ENCODE peak calls at places on chromosomes 2 and 18, in ten cellular contexts. G, H, V, Y, I, Z, B, J, R and D are unnamed samples.

GRCh38 chr2:145919507-145919906 is 1399.6 kb upstream of the ZEB2 start:
- DNase-seq in G (no peak), H (no peak), V (no peak), Y (no peak), I (no peak), Z (no peak), B (no peak), J (peak; percentile 37), R (no peak), D (no peak)

GRCh38 chr2:180905002-180905401 is 75.4 kb upstream of the UBE2E3 start:
- DNase-seq in G (no peak), H (no peak), V (no peak), Y (no peak), I (no peak), Z (no peak), B (no peak), J (no peak), R (no peak), D (no peak)

GRCh38 chr2:46086578-46087070 is 210.6 kb upstream of the EPAS1 start:
- DNase-seq in G (no peak), H (no peak), V (no peak), Y (no peak), I (no peak), Z (no peak), B (no peak), J (no peak), R (no peak), D (no peak)

GRCh38 chr2:187995556-187995955 is 296.1 kb upstream of the GULP1 start:
- DNase-seq in G (no peak), H (no peak), V (no peak), Y (no peak), I (no peak), Z (no peak), B (no peak), J (no peak), R (no peak), D (no peak)

GRCh38 chr2:168526641-168527040 is 70.6 kb downstream of the CERS6 start:
- DNase-seq in G (no peak), H (no peak), V (no peak), Y (no peak), I (no peak), Z (no peak), B (no peak), J (peak; percentile 12), R (peak; percentile 47), D (peak; percentile 41)

GRCh38 chr2:234422895-234423505 is 73.9 kb downstream of the ARL4C start:
- DNase-seq in G (peak; percentile 80), H (no peak), V (no peak), Y (peak; percentile 71), I (peak; percentile 58), Z (no peak), B (no peak), J (no peak), R (no peak), D (no peak)

GRCh38 chr2:6202756-6203155 is 510.6 kb downstream of the SOX11 start:
- DNase-seq in G (no peak), H (no peak), V (no peak), Y (no peak), I (no peak), Z (no peak), B (no peak), J (no peak), R (no peak), D (no peak)

GRCh38 chr18:12291690-12292089 is 16.4 kb upstream of the TUBB6 start:
- DNase-seq in G (no peak), H (no peak), V (no peak), Y (no peak), I (no peak), Z (no peak), B (no peak), J (no peak), R (no peak), D (no peak)

GRCh38 chr2:220033546-220033945 is 406.1 kb downstream of the SLC4A3 start:
- DNase-seq in G (no peak), H (peak; percentile 8), V (no peak), Y (no peak), I (no peak), Z (no peak), B (no peak), J (no peak), R (no peak), D (peak; percentile 65)

GRCh38 chr2:53786371-53787254 is at the start of the genes ASB3 and ERLEC1:
- DNase-seq in G (peak; percentile 95), H (peak; percentile 37), V (peak; percentile 85), Y (peak; percentile 90), I (peak; percentile 85), Z (peak; percentile 34), B (peak; percentile 46), J (peak; percentile 74), R (peak; percentile 83), D (peak; percentile 91)

GRCh38 chr2:48365476-48365875 is 164.5 kb upstream of the STON1 start:
- DNase-seq in G (no peak), H (no peak), V (no peak), Y (no peak), I (no peak), Z (no peak), B (no peak), J (no peak), R (no peak), D (no peak)

GRCh38 chr2:10226032-10226724 is 76.5 kb upstream of the HPCAL1 start:
- DNase-seq in G (peak; percentile 52), H (no peak), V (no peak), Y (no peak), I (no peak), Z (no peak), B (no peak), J (no peak), R (no peak), D (no peak)

GRCh38 chr2:37644191-37644590 is 27.3 kb downstream of the CDC42EP3 start:
- DNase-seq in G (no peak), H (no peak), V (no peak), Y (no peak), I (no peak), Z (no peak), B (no peak), J (no peak), R (no peak), D (no peak)

GRCh38 chr2:173962583-173963110 is 2.5 kb downstream of the SP3 start:
- DNase-seq in G (no peak), H (no peak), V (no peak), Y (no peak), I (no peak), Z (no peak), B (no peak), J (no peak), R (no peak), D (no peak)

GRCh38 chr18:74819433-74820059 is 221.9 kb downstream of the ZNF407 start:
- DNase-seq in G (no peak), H (no peak), V (peak; percentile 58), Y (no peak), I (no peak), Z (no peak), B (no peak), J (no peak), R (no peak), D (no peak)

GRCh38 chr2:207764096-207764630 is 5.5 kb downstream of the FZD5 start:
- DNase-seq in G (no peak), H (no peak), V (no peak), Y (no peak), I (no peak), Z (no peak), B (no peak), J (no peak), R (no peak), D (no peak)
- H3K4me3 ChIP-seq in G (no peak overlapping the region), H (no peak overlapping the region), V (no peak overlapping the region), Y (no peak overlapping the region), I (no peak overlapping the region), Z (no peak overlapping the region), B (no peak overlapping the region), J (no peak overlapping the region), R (no peak overlapping the region), D (no peak overlapping the region)

GRCh38 chr18:8847066-8847755 is 141.9 kb downstream of the MTCL1 start:
- DNase-seq in G (no peak), H (no peak), V (no peak), Y (no peak), I (no peak), Z (no peak), B (no peak), J (peak; percentile 72), R (no peak), D (no peak)

GRCh38 chr18:8842506-8842905 is 137.2 kb downstream of the MTCL1 start:
- DNase-seq in G (no peak), H (no peak), V (no peak), Y (no peak), I (no peak), Z (no peak), B (no peak), J (no peak), R (peak; percentile 50), D (no peak)

GRCh38 chr18:8841781-8842485 is 136.6 kb downstream of the MTCL1 start:
- DNase-seq in G (no peak), H (peak; percentile 3), V (no peak), Y (no peak), I (no peak), Z (no peak), B (no peak), J (no peak), R (peak; percentile 76), D (no peak)

GRCh38 chr18:8843005-8843404 is 137.6 kb downstream of the MTCL1 start:
- DNase-seq in G (no peak), H (no peak), V (no peak), Y (no peak), I (no peak), Z (no peak), B (no peak), J (no peak), R (no peak), D (no peak)

GRCh38 chr18:8844721-8845148 is 139.4 kb downstream of the MTCL1 start:
- DNase-seq in G (no peak), H (no peak), V (no peak), Y (no peak), I (no peak), Z (no peak), B (no peak), J (no peak), R (peak; percentile 68), D (peak; percentile 19)
- H3K4me3 ChIP-seq in G (no peak overlapping the region), H (no peak overlapping the region), V (no peak overlapping the region), Y (no peak overlapping the region), I (no peak overlapping the region), Z (no peak overlapping the region), B (no peak overlapping the region), J (no peak overlapping the region), R (no peak overlapping the region), D (no peak overlapping the region)

DNA sequence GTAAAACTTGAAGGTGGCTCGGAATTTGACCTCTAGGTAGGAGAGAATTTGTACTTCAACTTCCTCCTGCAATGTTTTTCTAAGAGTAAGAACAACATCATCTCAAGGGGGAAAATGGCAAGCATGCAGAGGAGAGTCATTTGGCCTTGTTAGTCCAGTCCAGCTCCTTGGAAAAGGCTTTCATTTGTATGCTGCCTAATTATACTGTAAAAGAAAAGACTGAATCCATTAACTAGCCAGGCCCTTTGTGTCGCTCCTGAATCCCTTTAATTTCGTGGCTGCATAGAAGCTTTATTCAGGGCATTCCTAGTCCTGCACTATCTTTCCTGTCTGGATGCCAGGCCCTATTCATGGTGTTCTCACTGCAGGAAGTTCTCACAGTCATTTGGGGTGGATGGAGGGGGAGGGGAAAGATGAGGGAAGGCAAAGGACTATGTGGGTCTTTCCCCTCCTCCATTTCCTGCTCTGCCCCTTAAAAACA is 36.0 kb downstream of the PHLPP1 start:
- DNase-seq in G (no peak), H (no peak), V (peak; percentile 74), Y (no peak), I (no peak), Z (no peak), B (no peak), J (peak; percentile 49), R (no peak), D (peak; percentile 27)
- H3K4me3 ChIP-seq in G (no peak overlapping the region), H (no peak overlapping the region), V (peak overlapping the region; percentile 34), Y (no peak overlapping the region), I (no peak overlapping the region), Z (no peak overlapping the region), B (no peak overlapping the region), J (no peak overlapping the region), R (no peak overlapping the region), D (no peak overlapping the region)

GRCh38 chr2:144462266-144462665 is 57.7 kb downstream of the ZEB2 start:
- DNase-seq in G (no peak), H (no peak), V (no peak), Y (no peak), I (no peak), Z (no peak), B (no peak), J (no peak), R (no peak), D (no peak)
- H3K4me3 ChIP-seq in G (no peak overlapping the region), H (no peak overlapping the region), V (no peak overlapping the region), Y (no peak overlapping the region), I (no peak overlapping the region), Z (no peak overlapping the region), B (no peak overlapping the region), J (no peak overlapping the region), R (no peak overlapping the region), D (no peak overlapping the region)